ENCODE peak calls at places on chromosome 17, in seven cellular contexts. U is neural progenitor cell, G is transverse colon, E is left ventricle myocardium inferior, F is ovary, C is A549, I is GM13976. J is an unnamed sample.

GRCh38 chr17:49468827-49469385 is 26.2 kb upstream of the NGFR start:
- DNase-seq in U (no peak), G (no peak), E (no peak), F (no peak), C (no peak), I (no peak), J (no peak)

GRCh38 chr17:61314368-61315078 is 85.1 kb upstream of the TBX2 start:
- DNase-seq in U (no peak), G (no peak), E (peak), F (peak), C (no peak), I (no peak), J (no peak)

GRCh38 chr17:77356690-77357201 is 216.0 kb downstream of the SEC14L1 start:
- DNase-seq in U (no peak), G (no peak), E (no peak), F (peak), C (no peak), I (no peak), J (no peak)

GRCh38 chr17:68972119-68972704 is 17.0 kb upstream of the ABCA8 start:
- DNase-seq in U (peak), G (no peak), E (no peak), F (peak), C (peak), I (peak), J (no peak)

GRCh38 chr17:28131592-28131991 is 89.1 kb downstream of the NLK start:
- DNase-seq in U (no peak), G (no peak), E (no peak), F (no peak), C (no peak), I (no peak), J (no peak)

GRCh38 chr17:73524941-73525679 is 119.1 kb downstream of the SDK2 start:
- DNase-seq in U (no peak), G (no peak), E (no peak), F (no peak), C (no peak), I (no peak), J (no peak)

GRCh38 chr17:82400830-82401229 is 17.3 kb upstream of the HEXD start:
- DNase-seq in U (no peak), G (peak), E (peak), F (no peak), C (no peak), I (peak), J (no peak)

GRCh38 chr17:58532555-58532951 is 18.1 kb upstream of the MTMR4 start:
- DNase-seq in U (peak), G (no peak), E (no peak), F (no peak), C (no peak), I (no peak), J (no peak)

GRCh38 chr17:41966453-41967140 is at the start of gene CNP:
- DNase-seq in U (peak), G (peak), E (peak), F (peak), C (peak), I (peak), J (peak)

GRCh38 chr17:79874329-79874981 is 35.2 kb upstream of the CBX4 start:
- DNase-seq in U (peak), G (no peak), E (no peak), F (no peak), C (peak), I (peak), J (no peak)

GRCh38 chr17:48725005-48725293 is 2.0 kb downstream of the PRAC2 start:
- DNase-seq in U (no peak), G (no peak), E (no peak), F (no peak), C (no peak), I (no peak), J (no peak)

GRCh38 chr17:40818733-40819527 is 3.5 kb downstream of the KRT10 start:
- DNase-seq in U (peak), G (peak), E (peak), F (peak), C (peak), I (peak), J (peak)

GRCh38 chr17:32276217-32276616 is 10.6 kb downstream of the RHBDL3 start:
- DNase-seq in U (no peak), G (no peak), E (no peak), F (no peak), C (no peak), I (peak), J (no peak)

GRCh38 chr17:32546031-32546444 is 59.2 kb downstream of the CDK5R1 start:
- DNase-seq in U (peak), G (no peak), E (no peak), F (no peak), C (no peak), I (no peak), J (no peak)

GRCh38 chr17:27563532-27563931 is 67.5 kb upstream of the LGALS9 start:
- DNase-seq in U (no peak), G (no peak), E (no peak), F (no peak), C (no peak), I (no peak), J (no peak)

GRCh38 chr17:43212641-43213490 is 1.2 kb downstream of the TMEM106A start:
- DNase-seq in U (no peak), G (peak), E (no peak), F (no peak), C (no peak), I (peak), J (no peak)

GRCh38 chr17:34892864-34893263 is 68.4 kb downstream of the CCT6B start:
- DNase-seq in U (peak), G (no peak), E (no peak), F (no peak), C (peak), I (peak), J (peak)

GRCh38 chr17:17018612-17019429 is 23.4 kb upstream of the MPRIP start:
- DNase-seq in U (no peak), G (peak), E (peak), F (peak), C (no peak), I (no peak), J (peak)

GRCh38 chr17:8577868-8578267 is 52.7 kb downstream of the MYH10 start:
- DNase-seq in U (no peak), G (no peak), E (no peak), F (no peak), C (no peak), I (no peak), J (no peak)

GRCh38 chr17:67718325-67718941 is 697 bp downstream of the NOL11 start:
- DNase-seq in U (no peak), G (peak), E (no peak), F (no peak), C (peak), I (peak), J (peak)

GRCh38 chr17:77691216-77692085 is 267.1 kb upstream of the TNRC6C start:
- DNase-seq in U (no peak), G (no peak), E (no peak), F (no peak), C (no peak), I (no peak), J (no peak)

GRCh38 chr17:81398855-81399451 is 3.7 kb downstream of the BAHCC1 start:
- DNase-seq in U (peak), G (no peak), E (no peak), F (no peak), C (peak), I (no peak), J (no peak)

DNA sequence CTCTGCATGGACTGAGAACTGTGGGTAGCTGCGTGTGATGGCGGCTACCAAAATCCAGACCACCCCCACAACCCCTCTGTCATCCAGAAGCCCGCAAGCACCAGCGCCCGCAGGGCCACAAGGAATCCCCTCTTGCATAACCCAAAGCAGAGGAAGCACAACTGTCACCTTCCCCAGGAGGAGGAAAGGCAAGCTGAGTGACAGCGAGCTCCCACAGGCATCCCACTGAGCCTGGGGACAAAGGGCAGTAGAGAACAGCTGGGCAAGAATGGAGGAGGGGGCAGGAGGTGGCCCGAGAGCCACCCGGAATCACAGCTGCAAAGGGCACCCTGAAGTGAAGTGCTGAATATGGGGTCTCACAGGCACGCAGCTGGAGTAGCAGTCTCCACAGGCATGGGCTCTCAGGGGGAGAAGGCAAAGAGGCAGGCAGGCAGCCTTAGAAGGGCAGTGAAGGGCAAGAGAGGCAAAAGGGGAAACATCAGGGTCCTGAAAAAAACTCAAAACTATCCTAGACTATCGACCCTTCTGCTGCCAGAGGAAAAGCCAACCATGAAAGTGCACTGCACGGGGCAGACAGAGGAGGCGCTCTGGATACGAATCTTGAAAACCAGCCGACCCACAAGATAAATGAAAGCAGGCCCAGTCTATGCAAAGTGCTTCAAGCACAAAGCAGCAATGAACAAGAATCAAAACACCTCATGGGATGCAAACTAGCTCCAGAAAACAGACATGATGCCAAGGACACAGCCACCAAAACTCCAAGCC is 17.1 kb downstream of the USP36 start:
- DNase-seq in U (peak), G (no peak), E (no peak), F (no peak), C (no peak), I (no peak), J (no peak)
- TF ChIP-seq CTCF in U (peak), G (no peak), E (no peak), F (no peak), C (no peak), I (peak), J (no peak)

GRCh38 chr17:70100983-70101382 is 26.0 kb downstream of the KCNJ16 start:
- DNase-seq in U (no peak), G (no peak), E (no peak), F (no peak), C (peak), I (no peak), J (no peak)
- TF ChIP-seq CTCF in U (peak), G (no peak), E (peak), F (no peak), C (peak), I (no peak), J (no peak)

GRCh38 chr17:18182190-18182977 is 1.2 kb upstream of the ALKBH5 start:
- DNase-seq in U (peak), G (peak), E (peak), F (peak), C (no peak), I (no peak), J (peak)

GRCh38 chr17:18184143-18185007 is 747 bp downstream of the ALKBH5 start:
- DNase-seq in U (peak), G (peak), E (peak), F (peak), C (peak), I (peak), J (no peak)

GRCh38 chr17:18182978-18183333 is 672 bp upstream of the ALKBH5 start:
- DNase-seq in U (no peak), G (peak), E (peak), F (peak), C (no peak), I (peak), J (peak)

GRCh38 chr17:18185391-18185790 is 1.8 kb downstream of the ALKBH5 start:
- DNase-seq in U (peak), G (no peak), E (no peak), F (no peak), C (no peak), I (no peak), J (no peak)

GRCh38 chr17:18183334-18184142 is at the start of gene ALKBH5:
- DNase-seq in U (peak), G (peak), E (peak), F (peak), C (peak), I (peak), J (peak)
- TF ChIP-seq CTCF in U (peak), G (no peak), E (peak), F (peak), C (peak), I (peak), J (peak)

GRCh38 chr17:15261063-15261817 is 3.9 kb downstream of the PMP22 start:
- DNase-seq in U (peak), G (peak), E (peak), F (peak), C (peak), I (peak), J (peak)
- TF ChIP-seq CTCF in U (no peak), G (peak), E (peak), F (no peak), C (peak), I (no peak), J (peak)

GRCh38 chr17:35981246-35981645 is at the start of gene CCL16:
- DNase-seq in U (no peak), G (no peak), E (no peak), F (no peak), C (no peak), I (no peak), J (no peak)

GRCh38 chr17:35984140-35984539 is 2.4 kb downstream of the CCL14 start:
- DNase-seq in U (no peak), G (no peak), E (no peak), F (no peak), C (no peak), I (no peak), J (no peak)

GRCh38 chr17:35978346-35978745 is 3.0 kb downstream of the CCL16 start:
- DNase-seq in U (no peak), G (no peak), E (no peak), F (no peak), C (no peak), I (no peak), J (no peak)

GRCh38 chr17:35982409-35983191 is 1.3 kb upstream of the CCL16 start:
- DNase-seq in U (no peak), G (no peak), E (no peak), F (no peak), C (no peak), I (no peak), J (no peak)

DNA sequence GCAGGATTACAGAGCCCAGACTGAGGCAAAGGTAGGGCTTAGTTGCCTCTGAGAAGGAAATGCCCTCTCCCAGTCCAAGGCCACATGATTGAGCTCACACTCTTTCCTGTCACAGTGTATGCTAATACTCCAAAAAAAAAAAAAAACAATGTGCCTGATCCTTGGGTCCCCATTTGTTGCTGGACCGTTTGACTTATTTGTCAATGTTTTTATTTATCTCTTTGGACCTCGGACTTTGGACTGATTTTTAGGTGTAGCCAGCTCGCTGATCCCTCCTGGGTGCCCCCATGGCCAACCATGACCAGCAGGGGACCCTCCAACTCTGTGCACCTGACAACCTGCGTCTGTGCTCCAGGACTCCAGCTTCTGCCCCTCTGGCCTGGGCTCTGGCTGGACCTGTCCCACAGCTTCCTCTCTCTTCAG is 622 bp upstream of the CCL16 start:
- DNase-seq in U (peak), G (peak), E (no peak), F (no peak), C (no peak), I (no peak), J (no peak)
- TF ChIP-seq CTCF in U (peak), G (peak), E (no peak), F (no peak), C (no peak), I (no peak), J (peak)

GRCh38 chr17:55873017-55873758 is 122.3 kb downstream of the PCTP start:
- DNase-seq in U (no peak), G (no peak), E (no peak), F (no peak), C (no peak), I (no peak), J (no peak)
- TF ChIP-seq CTCF in U (no peak), G (no peak), E (no peak), F (no peak), C (no peak), I (no peak), J (no peak)